ENCODE peak calls at places on chromosomes 6 and 20, in four cellular contexts. D, J, K and M are unnamed samples.
A peak's percentile ranks its signal among the peaks of the same experiment; 100 is the strongest.

GRCh38 chr6:39360378-39360777 is 37.9 kb upstream of the KCNK16 start:
- DNase-seq in D (no peak), J (no peak), K (no peak), M (peak; percentile 57)

GRCh38 chr6:139482184-139482751 is 107.8 kb upstream of the CITED2 start:
- DNase-seq in D (no peak), J (no peak), K (no peak), M (no peak)

GRCh38 chr6:56962451-56962850 is 7.5 kb downstream of the BEND6 start:
- DNase-seq in D (peak; percentile 67), J (no peak), K (no peak), M (no peak)

GRCh38 chr6:54206510-54206909 is 95.3 kb downstream of the MLIP start:
- DNase-seq in D (no peak), J (no peak), K (no peak), M (no peak)

GRCh38 chr6:626236-626635 is 30.7 kb downstream of the HUS1B start:
- DNase-seq in D (peak; percentile 22), J (peak; percentile 59), K (no peak), M (no peak)

GRCh38 chr6:160076009-160076408 is 45.6 kb upstream of the SLC22A1 start:
- DNase-seq in D (no peak), J (no peak), K (no peak), M (no peak)

GRCh38 chr6:78611886-78612480 is 255.4 kb upstream of the IRAK1BP1 start:
- DNase-seq in D (no peak), J (no peak), K (no peak), M (no peak)

GRCh38 chr6:135586844-135587243 is 89.3 kb upstream of the AHI1 start:
- DNase-seq in D (peak; percentile 96), J (peak; percentile 55), K (peak; percentile 49), M (no peak)

GRCh38 chr6:36809933-36810844 is 29.1 kb downstream of the CPNE5 start:
- DNase-seq in D (no peak), J (no peak), K (no peak), M (no peak)

GRCh38 chr6:77447254-77447653 is 16.0 kb downstream of the HTR1B start:
- DNase-seq in D (peak; percentile 67), J (no peak), K (no peak), M (no peak)

GRCh38 chr6:168956884-168957730 is 296.5 kb downstream of the THBS2 start:
- DNase-seq in D (peak; percentile 65), J (peak; percentile 87), K (peak; percentile 62), M (no peak)
- TF ChIP-seq CTCF in D (peak; percentile 99), J (peak; percentile 94), K (peak; percentile 74), M (peak; percentile 78)

DNA sequence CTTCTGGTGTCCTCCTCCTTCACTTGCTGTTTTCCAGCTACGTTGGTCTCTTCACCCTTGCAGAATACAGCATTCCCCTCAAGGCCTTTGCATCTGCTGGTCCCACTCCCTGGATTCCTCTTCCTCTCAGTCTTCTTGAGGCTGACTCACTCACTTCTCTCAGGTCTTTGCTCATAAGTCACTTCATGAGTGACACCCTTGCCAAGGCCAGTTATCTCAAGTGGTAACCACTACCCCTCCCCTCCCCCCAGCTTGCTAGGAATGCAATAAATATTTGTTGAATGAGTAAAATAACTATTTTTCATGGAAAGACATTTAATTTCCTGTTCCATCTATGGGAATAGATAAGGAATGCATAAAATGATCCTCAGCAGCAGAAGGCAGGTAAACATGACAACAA is 131.7 kb downstream of the PLCB4 start:
- DNase-seq in D (peak; percentile 91), J (peak; percentile 88), K (no peak), M (no peak)
- H3K4me3 ChIP-seq in D (no peak overlapping the region), J (no peak overlapping the region), K (no peak overlapping the region), M (no peak overlapping the region)

GRCh38 chr20:42721923-42722322 is 467.8 kb downstream of the PTPRT start:
- DNase-seq in D (no peak), J (no peak), K (no peak), M (no peak)
- H3K27ac ChIP-seq in D (no peak overlapping the region), J (no peak overlapping the region), K (no peak overlapping the region), M (no peak overlapping the region)

DNA sequence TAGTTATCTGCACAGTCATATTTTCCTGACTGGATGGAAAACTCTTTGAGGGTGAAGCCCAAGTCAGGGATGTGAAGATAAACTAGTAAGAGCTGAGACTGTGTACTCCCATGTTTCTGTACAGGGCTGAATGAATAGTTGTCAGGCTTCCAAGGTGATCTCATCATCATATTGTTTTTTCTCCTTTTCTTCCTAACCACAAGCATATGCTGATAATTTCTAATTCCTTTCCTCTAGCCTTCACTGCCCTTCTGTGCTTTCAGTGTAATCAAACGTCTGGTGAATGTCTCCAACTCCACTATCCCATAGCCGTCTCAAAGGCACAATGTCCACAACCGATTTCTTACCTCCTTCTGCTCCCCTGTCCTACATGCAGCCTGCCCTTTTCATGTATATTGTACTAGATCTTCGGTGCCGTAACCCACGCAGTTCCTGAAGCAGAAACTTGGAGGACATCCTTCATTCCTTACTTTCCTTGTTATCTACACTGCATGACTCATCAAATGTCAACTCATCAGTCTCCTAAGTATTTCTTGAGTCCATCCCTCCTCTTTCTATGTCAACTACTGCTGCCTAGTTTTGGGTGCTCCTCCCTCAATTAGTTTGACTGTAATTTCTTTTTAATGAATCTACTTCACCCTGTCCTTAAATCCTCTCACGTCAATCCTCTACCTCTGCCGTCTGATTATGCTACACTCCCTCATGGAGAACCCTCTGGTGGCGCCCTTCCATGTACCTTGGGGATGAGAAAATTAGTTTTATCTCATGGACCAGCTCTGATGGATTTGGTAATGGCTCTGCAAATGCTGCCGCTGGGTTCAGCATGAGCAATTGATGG is 21.9 kb downstream of the NCOA7 start:
- DNase-seq in D (peak; percentile 99), J (peak; percentile 93), K (no peak), M (no peak)
- TF ChIP-seq CTCF in D (no peak), J (no peak), K (no peak), M (no peak)

DNA sequence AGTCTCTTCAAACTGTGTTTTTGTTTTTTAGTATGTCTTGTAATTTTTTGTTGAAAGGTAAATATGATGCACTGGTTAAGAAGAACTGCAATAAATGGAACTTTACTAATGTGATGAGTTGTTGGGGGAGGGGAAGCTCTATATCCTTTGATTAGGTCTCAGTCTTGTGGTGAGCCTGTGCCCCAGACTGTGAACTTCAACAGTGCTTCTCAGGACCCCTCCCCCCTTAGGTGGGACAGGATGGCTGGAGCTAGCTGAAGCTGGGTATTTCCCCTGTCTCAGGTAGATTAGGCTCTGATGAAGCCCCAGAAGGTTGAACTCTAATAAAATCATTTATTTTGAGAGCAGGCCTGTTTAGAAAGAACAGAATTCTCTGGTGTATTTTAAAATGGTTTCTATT is 31.4 kb upstream of the TASP1 start:
- DNase-seq in D (no peak), J (no peak), K (no peak), M (no peak)
- H3K4me3 ChIP-seq in D (no peak overlapping the region), J (no peak overlapping the region), K (no peak overlapping the region), M (no peak overlapping the region)